ENCODE peak calls at places on chromosomes 13 and 19, in four cellular contexts. C, S, Q and G are unnamed samples.

GRCh38 chr19:2848625-2849024 is 7.3 kb downstream of the ZNF555 start:
- DNase-seq in C (no peak), S (no peak), Q (no peak), G (no peak)

GRCh38 chr13:98890920-98891319 is 86.9 kb downstream of the DOCK9 start:
- DNase-seq in C (no peak), S (no peak), Q (no peak), G (no peak)

GRCh38 chr13:37695200-37695599 is 96.6 kb upstream of the POSTN start:
- DNase-seq in C (no peak), S (no peak), Q (no peak), G (no peak)

GRCh38 chr19:5999693-6000092 is 21.8 kb upstream of the RANBP3 start:
- DNase-seq in C (no peak), S (no peak), Q (no peak), G (no peak)

GRCh38 chr13:73107459-73107858 is 48.7 kb downstream of the KLF5 start:
- DNase-seq in C (no peak), S (no peak), Q (no peak), G (no peak)

GRCh38 chr13:102999498-102999897 is 66.7 kb downstream of the SLC10A2 start:
- DNase-seq in C (no peak), S (no peak), Q (no peak), G (no peak)

GRCh38 chr19:12885749-12886706 is 973 bp downstream of the KLF1 start:
- DNase-seq in C (no peak), S (no peak), Q (no peak), G (no peak)

GRCh38 chr13:29522044-29522685 is 73.3 kb downstream of the SLC7A1 start:
- DNase-seq in C (peak), S (peak), Q (no peak), G (no peak)

GRCh38 chr19:5023128-5023571 is 54.2 kb downstream of the KDM4B start:
- DNase-seq in C (no peak), S (no peak), Q (no peak), G (peak)

GRCh38 chr13:29918845-29919244 is 68.4 kb upstream of the UBL3 start:
- DNase-seq in C (no peak), S (peak), Q (no peak), G (no peak)

GRCh38 chr19:56333506-56333905 is 18.9 kb upstream of the ZSCAN5A start:
- DNase-seq in C (no peak), S (peak), Q (no peak), G (no peak)
- H3K27ac ChIP-seq in C (no peak), S (no peak), Q (no peak), G (no peak)

DNA sequence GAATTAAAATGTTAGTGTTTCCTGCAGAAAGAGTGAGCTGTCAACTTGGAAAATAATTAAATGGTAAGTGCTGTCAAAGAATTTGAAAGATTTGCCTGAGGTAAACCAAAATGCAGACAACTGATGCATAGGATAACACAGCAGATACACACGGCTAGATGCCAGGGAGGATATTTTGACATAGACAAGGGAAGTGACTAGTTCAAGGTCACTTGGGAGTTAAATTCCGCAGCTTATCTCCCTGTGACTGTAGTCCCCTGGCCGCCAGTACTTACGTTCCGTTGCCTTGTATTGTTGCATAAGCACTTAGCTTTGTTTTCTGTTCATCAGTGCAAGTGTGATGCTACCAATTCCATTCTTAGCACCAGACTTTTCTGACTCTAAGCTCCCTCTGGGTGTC is 247.3 kb upstream of the MAB21L1 start:
- DNase-seq in C (peak), S (no peak), Q (no peak), G (no peak)
- H3K27ac ChIP-seq in C (peak), S (no peak), Q (no peak), G (no peak)

DNA sequence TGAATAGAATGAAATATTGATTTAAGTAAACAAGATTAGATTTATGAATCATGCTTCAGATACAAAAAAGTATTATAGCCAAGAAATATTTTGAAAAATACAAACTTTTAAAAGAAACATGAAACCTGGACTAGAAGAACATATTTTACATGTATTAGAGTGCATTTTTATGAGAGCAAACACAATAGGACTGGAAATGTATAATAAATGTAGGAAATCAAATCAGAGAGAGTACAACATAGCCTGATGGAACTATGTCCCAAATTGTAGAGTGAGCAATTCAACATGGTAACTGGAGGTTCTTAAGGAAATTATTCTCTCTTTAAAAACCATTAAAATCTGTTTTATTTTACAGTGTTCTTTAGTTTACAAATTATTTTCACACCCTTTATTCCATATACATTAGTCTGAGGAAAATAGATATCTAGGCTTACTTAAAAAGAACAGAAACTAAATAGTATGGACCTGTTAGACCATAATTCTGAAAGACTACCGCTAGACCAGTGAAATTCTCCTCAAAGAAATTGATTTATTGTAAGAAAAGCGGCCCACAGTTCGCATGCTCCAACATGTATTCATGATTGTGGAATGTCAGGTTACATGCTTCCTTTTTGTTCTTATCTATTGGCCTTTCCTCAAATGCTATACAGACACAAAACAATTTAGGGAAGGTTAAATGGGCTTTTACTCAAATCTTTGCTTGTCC is 1526.5 kb upstream of the SLC10A2 start:
- DNase-seq in C (no peak), S (no peak), Q (no peak), G (no peak)
- H3K27ac ChIP-seq in C (no peak), S (no peak), Q (no peak), G (no peak)

GRCh38 chr19:40686882-40687524 is 3.4 kb downstream of the NUMBL start:
- DNase-seq in C (no peak), S (no peak), Q (no peak), G (no peak)
- H3K27ac ChIP-seq in C (peak), S (peak), Q (no peak), G (no peak)